ENCODE peak calls at places on chromosomes 13 and 19, in five cellular contexts. One of them, this sample, is unnamed.
A peak's percentile ranks its signal among the peaks of the same experiment; 100 is the strongest.

GRCh38 chr19:29681422-29682235 is 16.4 kb downstream of the PLEKHF1 start:
- DNase-seq in tibial nerve: no peak
- DNase-seq in IMR-90: no peak
- DNase-seq in breast epithelium: peak; percentile 64
- DNase-seq in dorsolateral prefrontal cortex: no peak
- DNase-seq in this sample: no peak

GRCh38 chr13:99470027-99470426 is 31.2 kb upstream of the TM9SF2 start:
- DNase-seq in tibial nerve: no peak
- DNase-seq in breast epithelium: no peak
- DNase-seq in dorsolateral prefrontal cortex: no peak
- DNase-seq in IMR-90: no peak
- DNase-seq in this sample: no peak

GRCh38 chr13:101144808-101145419 is 271.4 kb downstream of the NALCN start:
- DNase-seq in tibial nerve: no peak
- DNase-seq in IMR-90: peak; percentile 71
- DNase-seq in breast epithelium: no peak
- DNase-seq in dorsolateral prefrontal cortex: no peak
- DNase-seq in this sample: no peak

GRCh38 chr13:40440990-40441820 is 225.2 kb downstream of the FOXO1 start:
- DNase-seq in tibial nerve: peak; percentile 75
- DNase-seq in IMR-90: no peak
- DNase-seq in breast epithelium: peak; percentile 66
- DNase-seq in dorsolateral prefrontal cortex: peak; percentile 71
- DNase-seq in this sample: peak; percentile 38

GRCh38 chr19:40717880-40718773 is 1.2 kb downstream of the ITPKC start:
- DNase-seq in dorsolateral prefrontal cortex: no peak
- DNase-seq in tibial nerve: no peak
- DNase-seq in IMR-90: peak; percentile 15
- DNase-seq in breast epithelium: peak; percentile 63
- DNase-seq in this sample: no peak

GRCh38 chr13:50366488-50367174 is 351.4 kb downstream of the KCNRG start:
- DNase-seq in breast epithelium: no peak
- DNase-seq in dorsolateral prefrontal cortex: no peak
- DNase-seq in IMR-90: no peak
- DNase-seq in tibial nerve: no peak
- DNase-seq in this sample: no peak

GRCh38 chr19:10887616-10888367 is 16.4 kb downstream of the CARM1 start:
- DNase-seq in tibial nerve: no peak
- DNase-seq in breast epithelium: no peak
- DNase-seq in IMR-90: no peak
- DNase-seq in dorsolateral prefrontal cortex: no peak
- DNase-seq in this sample: no peak

GRCh38 chr13:41973247-41973741 is 12.4 kb upstream of the VWA8 start:
- DNase-seq in tibial nerve: no peak
- DNase-seq in breast epithelium: no peak
- DNase-seq in IMR-90: no peak
- DNase-seq in dorsolateral prefrontal cortex: no peak
- DNase-seq in this sample: no peak

GRCh38 chr13:107339209-107339608 is 771.3 kb upstream of the ARGLU1 start:
- DNase-seq in dorsolateral prefrontal cortex: no peak
- DNase-seq in IMR-90: peak; percentile 69
- DNase-seq in tibial nerve: no peak
- DNase-seq in breast epithelium: no peak
- DNase-seq in this sample: no peak

GRCh38 chr19:16325161-16325527 is 518 bp downstream of the KLF2 start:
- DNase-seq in breast epithelium: no peak
- DNase-seq in dorsolateral prefrontal cortex: no peak
- DNase-seq in IMR-90: no peak
- DNase-seq in tibial nerve: no peak
- DNase-seq in this sample: no peak

GRCh38 chr13:50244913-50245574 is 229.8 kb downstream of the KCNRG start:
- DNase-seq in dorsolateral prefrontal cortex: no peak
- DNase-seq in IMR-90: peak; percentile 88
- DNase-seq in breast epithelium: peak; percentile 34
- DNase-seq in tibial nerve: no peak
- DNase-seq in this sample: peak; percentile 12

GRCh38 chr13:93364166-93364565 is 137.6 kb downstream of the GPC6 start:
- DNase-seq in breast epithelium: no peak
- DNase-seq in dorsolateral prefrontal cortex: no peak
- DNase-seq in IMR-90: peak; percentile 91
- DNase-seq in tibial nerve: no peak
- DNase-seq in this sample: no peak

GRCh38 chr13:112588490-112589297 is 741 bp upstream of the TUBGCP3 start:
- DNase-seq in breast epithelium: no peak
- DNase-seq in tibial nerve: no peak
- DNase-seq in dorsolateral prefrontal cortex: no peak
- DNase-seq in IMR-90: no peak
- DNase-seq in this sample: no peak

GRCh38 chr19:14035706-14036105 is 4.1 kb downstream of the IL27RA start:
- DNase-seq in tibial nerve: no peak
- DNase-seq in IMR-90: no peak
- DNase-seq in dorsolateral prefrontal cortex: no peak
- DNase-seq in breast epithelium: no peak
- DNase-seq in this sample: no peak

GRCh38 chr19:16073988-16074387 is 2.3 kb upstream of the TPM4 start:
- DNase-seq in IMR-90: no peak
- DNase-seq in tibial nerve: no peak
- DNase-seq in breast epithelium: peak; percentile 18
- DNase-seq in dorsolateral prefrontal cortex: no peak
- DNase-seq in this sample: no peak

GRCh38 chr19:1173160-1173844 is 766 bp downstream of the SBNO2 start:
- DNase-seq in breast epithelium: peak; percentile 26
- DNase-seq in dorsolateral prefrontal cortex: no peak
- DNase-seq in IMR-90: no peak
- DNase-seq in tibial nerve: no peak
- DNase-seq in this sample: no peak

GRCh38 chr19:17340302-17340870 is 3.0 kb downstream of the GTPBP3 start:
- DNase-seq in tibial nerve: peak; percentile 51
- DNase-seq in IMR-90: no peak
- DNase-seq in breast epithelium: no peak
- DNase-seq in dorsolateral prefrontal cortex: no peak
- DNase-seq in this sample: no peak

GRCh38 chr13:34833562-34834182 is 108.4 kb upstream of the NBEA start:
- DNase-seq in IMR-90: peak; percentile 2
- DNase-seq in dorsolateral prefrontal cortex: no peak
- DNase-seq in tibial nerve: no peak
- DNase-seq in breast epithelium: no peak
- DNase-seq in this sample: no peak

GRCh38 chr19:4455742-4456565 is 1.6 kb downstream of the UBXN6 start:
- DNase-seq in tibial nerve: peak; percentile 50
- DNase-seq in breast epithelium: no peak
- DNase-seq in IMR-90: peak; percentile 84
- DNase-seq in dorsolateral prefrontal cortex: no peak
- DNase-seq in this sample: no peak

GRCh38 chr13:77800219-77800618 is 102.7 kb downstream of the SLAIN1 start:
- DNase-seq in IMR-90: no peak
- DNase-seq in tibial nerve: no peak
- DNase-seq in dorsolateral prefrontal cortex: no peak
- DNase-seq in breast epithelium: no peak
- DNase-seq in this sample: no peak

GRCh38 chr13:76229281-76229680 is 593.2 kb downstream of the LMO7 start:
- DNase-seq in dorsolateral prefrontal cortex: no peak
- DNase-seq in IMR-90: no peak
- DNase-seq in breast epithelium: no peak
- DNase-seq in tibial nerve: no peak
- DNase-seq in this sample: no peak

GRCh38 chr13:51834581-51835158 is 10.3 kb downstream of the TMEM272 start:
- DNase-seq in dorsolateral prefrontal cortex: no peak
- DNase-seq in breast epithelium: no peak
- DNase-seq in IMR-90: no peak
- DNase-seq in tibial nerve: no peak
- DNase-seq in this sample: no peak

GRCh38 chr13:93309886-93310520 is 83.4 kb downstream of the GPC6 start:
- DNase-seq in IMR-90: peak; percentile 51
- DNase-seq in dorsolateral prefrontal cortex: no peak
- DNase-seq in breast epithelium: no peak
- DNase-seq in tibial nerve: no peak
- DNase-seq in this sample: no peak

GRCh38 chr13:79392882-79393563 is 13.0 kb downstream of the RBM26 start:
- DNase-seq in breast epithelium: no peak
- DNase-seq in tibial nerve: no peak
- DNase-seq in dorsolateral prefrontal cortex: no peak
- DNase-seq in IMR-90: peak; percentile 68
- DNase-seq in this sample: no peak

GRCh38 chr13:93398167-93398566 is 171.6 kb downstream of the GPC6 start:
- DNase-seq in tibial nerve: no peak
- DNase-seq in breast epithelium: no peak
- DNase-seq in IMR-90: peak; percentile 55
- DNase-seq in dorsolateral prefrontal cortex: no peak
- DNase-seq in this sample: no peak

GRCh38 chr19:6092329-6093286 is 17.7 kb downstream of the RFX2 start:
- DNase-seq in IMR-90: peak; percentile 88
- DNase-seq in breast epithelium: peak; percentile 88
- DNase-seq in tibial nerve: peak; percentile 58
- DNase-seq in dorsolateral prefrontal cortex: peak; percentile 55
- DNase-seq in this sample: peak; percentile 52

GRCh38 chr19:40560092-40560507 is 16.6 kb upstream of the SHKBP1 start:
- DNase-seq in breast epithelium: no peak
- DNase-seq in IMR-90: no peak
- DNase-seq in dorsolateral prefrontal cortex: no peak
- DNase-seq in tibial nerve: no peak
- DNase-seq in this sample: no peak

GRCh38 chr19:39475748-39476147 is 4.9 kb upstream of the TIMM50 start:
- DNase-seq in breast epithelium: no peak
- DNase-seq in IMR-90: no peak
- DNase-seq in dorsolateral prefrontal cortex: no peak
- DNase-seq in tibial nerve: no peak
- DNase-seq in this sample: no peak
- H3K27ac ChIP-seq in breast epithelium: no peak overlapping the region
- H3K27ac ChIP-seq in IMR-90: no peak overlapping the region
- H3K27ac ChIP-seq in dorsolateral prefrontal cortex: no peak overlapping the region
- H3K27ac ChIP-seq in tibial nerve: no peak overlapping the region
- H3K27ac ChIP-seq in this sample: no peak overlapping the region

DNA sequence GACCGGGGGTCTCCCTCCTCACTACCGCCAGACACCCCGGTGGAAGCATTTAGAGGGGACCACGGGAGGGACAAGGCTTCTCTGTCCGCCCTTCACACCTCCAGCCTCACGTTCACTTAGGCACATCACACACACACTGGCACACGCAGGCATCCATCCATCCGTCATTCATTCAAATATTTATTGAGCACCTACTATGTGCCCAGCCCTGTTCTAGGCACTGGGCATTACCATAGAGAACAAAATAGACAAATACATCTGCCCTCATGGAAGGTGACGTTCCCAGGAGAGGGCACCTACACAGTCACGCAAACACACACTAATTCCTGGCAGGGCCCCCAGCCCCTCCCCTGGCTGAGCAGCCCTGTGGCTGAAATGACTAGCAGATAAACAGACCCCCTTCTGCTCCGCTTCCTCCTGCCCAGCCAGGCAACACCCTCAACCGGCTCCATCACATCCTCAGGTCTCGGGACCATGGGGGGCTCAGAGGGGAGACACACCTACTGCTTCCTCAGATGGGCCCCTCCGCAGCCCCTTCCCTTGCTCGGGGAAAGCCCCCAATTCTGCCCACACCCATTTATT is 3.7 kb upstream of the NOP53 start:
- DNase-seq in tibial nerve: no peak
- DNase-seq in dorsolateral prefrontal cortex: no peak
- DNase-seq in IMR-90: no peak
- DNase-seq in breast epithelium: no peak
- DNase-seq in this sample: no peak
- H3K27ac ChIP-seq in tibial nerve: peak overlapping the region; percentile 99
- H3K27ac ChIP-seq in dorsolateral prefrontal cortex: no peak overlapping the region
- H3K27ac ChIP-seq in IMR-90: peak overlapping the region; percentile 44
- H3K27ac ChIP-seq in breast epithelium: peak overlapping the region; percentile 99
- H3K27ac ChIP-seq in this sample: peak overlapping the region; percentile 98

GRCh38 chr19:7385062-7385461 is 36.3 kb downstream of the ARHGEF18 start:
- DNase-seq in IMR-90: no peak
- DNase-seq in breast epithelium: no peak
- DNase-seq in dorsolateral prefrontal cortex: no peak
- DNase-seq in tibial nerve: no peak
- DNase-seq in this sample: no peak
- H3K27ac ChIP-seq in IMR-90: no peak overlapping the region
- H3K27ac ChIP-seq in breast epithelium: no peak overlapping the region
- H3K27ac ChIP-seq in dorsolateral prefrontal cortex: no peak overlapping the region
- H3K27ac ChIP-seq in tibial nerve: no peak overlapping the region
- H3K27ac ChIP-seq in this sample: no peak overlapping the region

GRCh38 chr19:13027557-13027956 is 32.3 kb downstream of the NFIX start:
- DNase-seq in dorsolateral prefrontal cortex: no peak
- DNase-seq in breast epithelium: no peak
- DNase-seq in IMR-90: no peak
- DNase-seq in tibial nerve: no peak
- DNase-seq in this sample: no peak
- H3K27ac ChIP-seq in dorsolateral prefrontal cortex: peak overlapping the region; percentile 99
- H3K27ac ChIP-seq in breast epithelium: peak overlapping the region; percentile 93
- H3K27ac ChIP-seq in IMR-90: no peak overlapping the region
- H3K27ac ChIP-seq in tibial nerve: peak overlapping the region; percentile 37
- H3K27ac ChIP-seq in this sample: peak overlapping the region; percentile 98

DNA sequence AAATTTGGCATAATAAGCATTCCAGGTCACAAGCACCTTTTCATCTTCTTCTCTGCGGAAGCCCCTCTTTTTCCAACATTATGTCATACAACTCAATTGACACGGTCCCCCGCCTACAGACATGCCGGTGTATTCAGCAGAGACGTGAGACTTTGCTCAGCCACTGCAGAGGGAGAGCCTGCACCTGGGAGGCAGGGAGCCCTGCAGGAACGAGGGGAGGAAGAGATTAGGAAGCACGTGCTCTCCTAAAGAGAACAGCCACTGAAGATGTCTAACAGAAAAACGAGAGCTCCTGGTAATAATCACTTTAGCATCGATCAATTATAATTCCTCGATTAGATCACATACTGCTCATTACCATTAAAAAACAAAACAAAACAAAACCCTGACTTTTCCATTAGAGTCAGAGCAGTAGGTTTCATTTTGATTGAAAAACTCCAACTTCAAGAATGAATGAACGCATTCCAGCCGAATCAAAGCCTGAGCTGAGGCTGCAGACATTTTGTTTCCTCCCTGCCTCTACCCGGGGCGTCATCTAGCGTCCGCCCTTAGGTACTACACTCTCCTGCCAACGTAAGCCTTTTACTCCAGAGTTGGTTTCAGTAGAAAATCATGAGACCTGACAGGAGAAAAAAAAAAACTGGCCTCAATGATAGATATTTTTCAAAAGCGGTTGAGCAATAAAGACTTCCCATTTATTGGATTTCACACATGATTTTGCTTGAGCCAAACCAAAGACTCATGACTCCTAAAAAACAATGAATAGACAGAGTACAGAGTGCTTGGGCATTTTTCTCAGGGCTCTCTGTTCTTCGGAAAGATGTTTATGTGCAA is 194.5 kb downstream of the KATNAL1 start:
- DNase-seq in IMR-90: peak; percentile 85
- DNase-seq in tibial nerve: peak; percentile 67
- DNase-seq in breast epithelium: peak; percentile 84
- DNase-seq in dorsolateral prefrontal cortex: peak; percentile 83
- DNase-seq in this sample: no peak
- H3K27ac ChIP-seq in IMR-90: no peak overlapping the region
- H3K27ac ChIP-seq in tibial nerve: peak overlapping the region; percentile 67
- H3K27ac ChIP-seq in breast epithelium: peak overlapping the region; percentile 89
- H3K27ac ChIP-seq in dorsolateral prefrontal cortex: no peak overlapping the region
- H3K27ac ChIP-seq in this sample: peak overlapping the region; percentile 64

DNA sequence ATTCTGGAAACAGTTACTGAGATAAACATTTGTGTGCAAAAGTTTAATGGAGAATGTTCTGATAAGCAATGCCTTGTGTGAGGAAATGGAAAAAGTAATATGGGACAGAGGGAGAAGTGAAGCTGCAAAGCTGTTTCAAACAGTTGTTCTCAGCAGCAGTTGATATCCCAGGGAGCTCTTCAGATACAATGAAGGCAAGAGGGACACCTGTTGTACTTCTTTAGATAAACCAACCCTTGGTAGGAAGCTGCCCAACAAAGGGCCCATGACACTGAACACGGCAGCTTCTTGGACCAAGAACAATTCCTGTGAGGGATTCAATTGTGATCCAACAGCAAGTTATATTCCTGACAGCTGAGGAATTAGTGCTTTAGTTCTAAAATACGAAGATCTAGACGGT is 894.3 kb upstream of the PCDH20 start:
- DNase-seq in breast epithelium: no peak
- DNase-seq in IMR-90: no peak
- DNase-seq in tibial nerve: no peak
- DNase-seq in dorsolateral prefrontal cortex: no peak
- DNase-seq in this sample: no peak
- H3K27ac ChIP-seq in breast epithelium: no peak overlapping the region
- H3K27ac ChIP-seq in IMR-90: no peak overlapping the region
- H3K27ac ChIP-seq in tibial nerve: no peak overlapping the region
- H3K27ac ChIP-seq in dorsolateral prefrontal cortex: no peak overlapping the region
- H3K27ac ChIP-seq in this sample: no peak overlapping the region

This sample was measured in thoracic aorta.